ENCODE peak calls at places on chromosomes 11 and 22, in four cellular contexts. L is IMR-90; X is aorta; Q is CD8-positive, alpha-beta T cell. V is an unnamed sample. For H3K4me1, the result is how much of the 10 kb centered on the place peaks cover.

GRCh38 chr11:1158681-1159525 is 1.1 kb downstream of the MUC5AC start:
- DNase-seq in L (no peak), X (peak), Q (no peak), V (peak)

GRCh38 chr11:105665281-105665680 is 55.4 kb downstream of the GRIA4 start:
- DNase-seq in L (no peak), X (no peak), Q (no peak), V (no peak)

GRCh38 chr11:126135182-126136176 is 72.8 kb upstream of the CDON start:
- DNase-seq in L (no peak), X (peak), Q (no peak), V (no peak)

GRCh38 chr11:60251485-60252207 is 8.7 kb upstream of the MS4A4E start:
- DNase-seq in L (no peak), X (no peak), Q (no peak), V (no peak)

GRCh38 chr11:84022221-84022620 is 736.1 kb upstream of the CCDC90B start:
- DNase-seq in L (no peak), X (no peak), Q (no peak), V (no peak)

GRCh38 chr11:61510178-61510979 is 1.8 kb downstream of the LRRC10B start:
- DNase-seq in L (no peak), X (no peak), Q (no peak), V (no peak)

GRCh38 chr22:29994941-29995340 is 85.3 kb upstream of the HORMAD2 start:
- DNase-seq in L (peak), X (no peak), Q (no peak), V (no peak)

GRCh38 chr11:108929241-108929640 is 264.4 kb downstream of the DDX10 start:
- DNase-seq in L (peak), X (no peak), Q (no peak), V (no peak)

GRCh38 chr11:416051-416756 is 1.4 kb upstream of the SIGIRR start:
- DNase-seq in L (no peak), X (no peak), Q (no peak), V (no peak)

GRCh38 chr22:24492391-24492790 is 2.7 kb upstream of the UPB1 start:
- DNase-seq in L (no peak), X (no peak), Q (no peak), V (no peak)

GRCh38 chr22:30602049-30602448 is 4.9 kb upstream of the TCN2 start:
- DNase-seq in L (peak), X (no peak), Q (no peak), V (no peak)

GRCh38 chr11:130651266-130651855 is 202.9 kb downstream of the ADAMTS15 start:
- DNase-seq in L (no peak), X (no peak), Q (no peak), V (no peak)

GRCh38 chr11:96708469-96708868 is 318.7 kb downstream of the JRKL start:
- DNase-seq in L (no peak), X (no peak), Q (no peak), V (no peak)

GRCh38 chr11:73596547-73596946 is 1.4 kb downstream of the FAM168A start:
- DNase-seq in L (no peak), X (no peak), Q (no peak), V (no peak)

GRCh38 chr11:119488256-119488995 is 65.5 kb upstream of the THY1 start:
- DNase-seq in L (no peak), X (no peak), Q (no peak), V (no peak)

GRCh38 chr22:19891350-19892248 is 36.9 kb upstream of the GNB1L start:
- DNase-seq in L (peak), X (no peak), Q (peak), V (no peak)

GRCh38 chr22:19892925-19893324 is 38.3 kb upstream of the GNB1L start:
- DNase-seq in L (peak), X (no peak), Q (no peak), V (no peak)

GRCh38 chr22:19892249-19892879 is 37.7 kb upstream of the GNB1L start:
- DNase-seq in L (peak), X (no peak), Q (no peak), V (no peak)

GRCh38 chr22:19889951-19890350 is 35.3 kb upstream of the GNB1L start:
- DNase-seq in L (no peak), X (peak), Q (no peak), V (peak)

DNA sequence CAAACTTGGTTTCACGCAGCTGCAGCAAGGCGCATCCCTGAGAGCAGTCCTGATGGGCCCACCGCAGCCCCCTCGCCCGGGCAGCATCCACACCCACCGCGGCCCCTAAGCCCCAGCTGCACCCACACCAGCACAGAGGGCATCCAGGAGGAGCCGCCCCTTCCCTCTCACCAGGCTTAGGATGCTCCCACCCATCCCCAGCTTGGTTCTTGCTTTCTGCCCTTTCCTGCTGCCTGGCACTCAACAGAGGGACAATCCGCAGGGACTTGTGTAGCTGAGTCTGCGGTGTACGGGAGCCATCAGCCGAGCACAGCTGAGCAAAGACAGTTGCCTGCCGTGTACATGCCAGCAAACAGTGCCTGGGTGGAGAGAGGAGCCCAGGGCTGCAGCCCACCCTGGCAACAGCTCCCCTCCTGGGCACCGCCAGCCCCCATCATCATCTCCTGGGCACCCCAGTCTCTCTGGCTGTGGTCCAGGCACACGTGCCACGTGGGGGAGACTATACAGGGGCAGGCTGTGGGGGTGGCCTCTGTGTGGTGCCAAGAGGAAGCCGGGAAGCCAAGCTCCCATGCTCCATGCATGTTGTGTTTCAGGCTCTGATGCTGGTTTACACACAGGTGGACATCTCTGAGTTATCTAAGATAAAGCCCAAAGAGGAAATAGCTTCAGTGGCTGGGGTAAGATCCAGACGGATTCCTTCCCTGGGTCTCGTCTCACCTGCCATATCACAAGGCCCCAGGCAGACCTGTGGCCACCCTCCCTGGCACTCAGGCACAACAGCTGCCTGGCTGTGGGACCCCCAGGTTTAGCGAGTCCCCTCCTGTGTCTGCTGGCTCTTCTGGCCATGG is 36.1 kb upstream of the GNB1L start:
- DNase-seq in L (no peak), X (no peak), Q (no peak), V (peak)
- H3K4me1 ChIP-seq in L (under half), X (under half), Q (half or more), V (under half)

GRCh38 chr11:78039919-78040671 is 17.0 kb upstream of the KCTD14 start:
- DNase-seq in L (peak), X (peak), Q (no peak), V (peak)
- H3K4me1 ChIP-seq in L (under half), X (under half), Q (under half), V (under half)

GRCh38 chr22:46043816-46044717 is 67.1 kb upstream of the WNT7B start:
- DNase-seq in L (no peak), X (no peak), Q (no peak), V (no peak)
- H3K4me1 ChIP-seq in L (under half), X (under half), Q (under half), V (half or more)

DNA sequence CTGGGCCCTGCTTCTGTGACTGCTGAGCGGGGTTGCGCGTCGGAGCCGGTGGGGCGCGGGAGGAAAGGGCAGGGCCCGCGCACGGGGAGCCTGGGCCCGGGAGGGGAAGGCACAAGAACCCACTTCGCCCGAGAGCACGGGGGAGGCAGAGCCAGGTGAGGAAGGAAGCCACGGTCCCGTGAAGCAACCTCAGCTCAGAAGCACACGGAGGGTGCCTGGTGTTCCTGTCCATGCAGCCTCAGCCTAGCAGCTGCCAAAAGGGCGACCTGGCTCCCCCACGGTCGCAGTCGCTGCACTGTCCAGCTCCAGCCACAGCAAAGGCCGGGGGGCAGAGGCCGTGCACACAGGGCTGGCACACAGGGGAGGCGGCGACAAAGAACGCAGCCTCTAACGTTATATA is 9.3 kb upstream of the CDC42BPG start:
- DNase-seq in L (no peak), X (peak), Q (no peak), V (no peak)
- H3K4me1 ChIP-seq in L (under half), X (under half), Q (half or more), V (half or more)

GRCh38 chr11:67376421-67376820 is 3.0 kb upstream of the CLCF1 start:
- DNase-seq in L (no peak), X (no peak), Q (no peak), V (no peak)
- H3K4me1 ChIP-seq in L (under half), X (under half), Q (under half), V (under half)

GRCh38 chr11:116990061-116990473 is 108.2 kb downstream of the SIK3 start:
- DNase-seq in L (peak), X (no peak), Q (no peak), V (no peak)

GRCh38 chr11:116993599-116993998 is 104.6 kb downstream of the SIK3 start:
- DNase-seq in L (no peak), X (no peak), Q (no peak), V (no peak)

GRCh38 chr11:116991491-116991890 is 106.7 kb downstream of the SIK3 start:
- DNase-seq in L (no peak), X (no peak), Q (no peak), V (no peak)

GRCh38 chr11:116989184-116989583 is 109.0 kb downstream of the SIK3 start:
- DNase-seq in L (no peak), X (no peak), Q (no peak), V (no peak)

DNA sequence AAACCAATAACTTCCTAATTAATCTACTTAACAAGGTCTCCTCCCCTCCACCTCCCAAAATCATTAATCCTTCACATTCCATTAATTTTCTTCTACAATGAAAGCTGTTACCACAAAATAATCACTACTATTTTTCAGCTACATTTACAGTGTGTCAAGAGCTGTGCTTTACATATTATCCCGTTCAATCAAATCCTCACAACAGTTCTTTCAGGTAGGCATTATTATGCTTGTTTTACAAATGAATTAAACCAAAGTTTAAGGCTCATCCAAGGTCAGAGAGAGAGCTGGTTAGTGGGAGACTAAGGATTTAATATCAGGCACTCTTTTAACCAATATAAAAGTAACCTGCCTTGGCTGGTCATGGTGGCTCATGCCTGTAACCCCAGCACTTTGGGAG is 107.4 kb downstream of the SIK3 start:
- DNase-seq in L (no peak), X (no peak), Q (no peak), V (no peak)
- H3K4me1 ChIP-seq in L (under half), X (under half), Q (under half), V (half or more)

DNA sequence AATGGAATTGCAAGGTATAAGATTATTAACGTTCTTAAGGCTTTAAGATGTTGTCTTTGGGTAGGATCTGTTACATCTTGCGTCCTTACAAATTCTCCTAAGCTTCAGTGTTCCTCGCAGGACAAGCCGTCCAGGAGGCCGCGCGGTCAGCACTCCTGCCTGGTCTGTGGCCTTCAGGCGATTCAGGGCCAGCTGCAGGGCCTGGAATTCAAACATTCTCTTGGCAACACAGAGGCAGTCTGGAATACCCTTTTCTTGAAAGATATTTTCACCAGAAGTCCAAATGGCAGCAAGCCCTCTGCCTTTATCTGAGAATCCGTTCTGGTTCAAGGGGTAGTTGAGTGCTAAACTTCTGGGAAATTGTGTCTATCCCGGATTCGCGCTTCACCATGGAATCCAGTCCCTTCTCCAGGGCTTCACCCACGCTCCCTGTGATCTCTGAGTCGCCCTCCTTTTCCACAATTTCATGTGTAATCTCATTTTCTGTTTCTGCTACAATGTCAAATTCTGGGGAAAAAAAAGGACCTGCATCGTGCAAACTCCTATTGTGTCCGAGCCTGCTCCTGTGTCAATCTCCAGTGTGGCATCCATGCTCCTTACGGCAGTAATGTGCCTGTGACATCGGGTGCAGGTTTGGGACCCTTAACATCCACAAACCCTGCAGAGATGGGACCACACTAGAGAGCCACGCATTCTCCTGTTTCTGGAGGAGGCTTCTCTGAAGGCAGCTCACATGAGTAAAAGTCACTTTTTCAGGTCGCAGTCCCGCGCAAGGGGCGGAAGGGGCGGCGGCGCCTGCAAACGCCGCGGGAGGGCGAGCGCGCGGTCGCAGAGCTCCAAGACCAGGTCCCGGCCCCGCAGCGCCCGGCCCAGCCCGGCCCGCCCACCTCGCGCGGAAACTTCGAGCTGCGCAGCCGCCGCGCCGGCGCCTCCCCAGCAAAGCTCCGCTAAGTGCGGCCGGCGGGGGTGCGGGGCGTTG is 25.3 kb upstream of the SORL1 start:
- DNase-seq in L (no peak), X (peak), Q (no peak), V (peak)
- H3K4me1 ChIP-seq in L (under half), X (under half), Q (under half), V (under half)

GRCh38 chr11:31795706-31796522 is 15.2 kb downstream of the PAX6 start:
- DNase-seq in L (no peak), X (peak), Q (no peak), V (no peak)
- H3K4me1 ChIP-seq in L (under half), X (under half), Q (under half), V (under half)

DNA sequence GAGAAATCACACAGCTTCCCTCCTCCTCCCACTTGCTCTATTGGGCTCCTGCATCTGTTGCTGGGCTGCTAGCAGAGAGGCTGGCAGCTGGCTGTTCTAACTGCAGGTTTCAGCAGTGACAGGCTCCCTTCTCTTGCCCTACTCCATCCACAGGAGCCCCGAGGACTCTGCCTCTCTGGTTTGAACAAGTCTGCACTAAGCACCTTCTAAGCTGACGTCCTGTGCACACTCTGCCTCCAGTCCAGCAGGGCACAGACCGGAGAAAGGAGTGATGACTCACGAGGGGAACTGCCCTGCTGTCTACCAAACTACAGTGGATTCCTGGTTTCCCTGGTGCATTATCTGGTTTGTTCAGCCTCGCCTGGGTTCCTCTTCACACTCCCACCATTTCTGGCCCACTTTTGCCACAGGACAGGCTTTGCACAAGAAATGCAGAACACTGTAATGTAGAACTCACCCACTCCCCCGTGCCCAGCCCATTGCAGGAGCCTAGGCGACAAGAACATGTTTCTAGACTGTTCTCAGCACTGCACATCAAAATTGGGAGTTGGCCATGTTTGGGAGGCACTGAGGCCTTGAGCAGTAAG is 26.0 kb downstream of the IL10RA start:
- DNase-seq in L (peak), X (no peak), Q (no peak), V (no peak)
- H3K4me1 ChIP-seq in L (under half), X (under half), Q (half or more), V (under half)

GRCh38 chr22:28911777-28912669 is 28.7 kb downstream of the ZNRF3 start:
- DNase-seq in L (peak), X (peak), Q (no peak), V (no peak)
- H3K4me1 ChIP-seq in L (under half), X (under half), Q (under half), V (under half)